ENCODE peak calls at places on chromosomes 13 and 19, in nine cellular contexts. U is kidney, H is dorsolateral prefrontal cortex, A is heart left ventricle, F is spleen, V is AG10803, K is suprapubic skin, D is nephron progenitor cell, X is fibroblast of mammary gland. E is an unnamed sample.

GRCh38 chr13:81686877-81687276 is 1346.0 kb upstream of the SPRY2 start:
- DNase-seq in U (no peak), H (no peak), A (no peak), F (no peak), V (no peak), K (no peak), D (no peak), X (no peak), E (no peak)

GRCh38 chr13:113836917-113837553 is 26.8 kb downstream of the GAS6 start:
- DNase-seq in U (peak), H (no peak), A (peak), F (no peak), V (peak), K (no peak), D (no peak), X (peak), E (no peak)

GRCh38 chr13:31767175-31767900 is 28.0 kb downstream of the RXFP2 start:
- DNase-seq in U (no peak), H (no peak), A (no peak), F (no peak), V (peak), K (no peak), D (no peak), X (peak), E (no peak)

GRCh38 chr13:39273953-39274352 is 235.7 kb downstream of the NHLRC3 start:
- DNase-seq in U (no peak), H (no peak), A (no peak), F (no peak), V (peak), K (no peak), D (no peak), X (no peak), E (no peak)

GRCh38 chr13:69796256-69796655 is 311.4 kb upstream of the ATXN8OS start:
- DNase-seq in U (no peak), H (no peak), A (no peak), F (no peak), V (no peak), K (no peak), D (no peak), X (no peak), E (no peak)

GRCh38 chr13:37640499-37640898 is 41.9 kb upstream of the POSTN start:
- DNase-seq in U (no peak), H (no peak), A (no peak), F (no peak), V (peak), K (no peak), D (peak), X (peak), E (no peak)

GRCh38 chr13:107301724-107302374 is 733.9 kb upstream of the ARGLU1 start:
- DNase-seq in U (no peak), H (no peak), A (no peak), F (no peak), V (no peak), K (no peak), D (no peak), X (peak), E (no peak)

GRCh38 chr13:29771247-29771646 is 79.2 kb downstream of the UBL3 start:
- DNase-seq in U (no peak), H (no peak), A (no peak), F (no peak), V (peak), K (no peak), D (no peak), X (peak), E (no peak)

GRCh38 chr13:94640676-94641075 is 39.0 kb downstream of the GPR180 start:
- DNase-seq in U (no peak), H (no peak), A (no peak), F (no peak), V (peak), K (no peak), D (no peak), X (peak), E (no peak)

GRCh38 chr13:43879323-43880181 is at the start of the genes CCDC122 and LACC1:
- DNase-seq in U (peak), H (peak), A (peak), F (peak), V (peak), K (peak), D (peak), X (peak), E (peak)

GRCh38 chr13:92259523-92259922 is 861.1 kb downstream of the GPC5 start:
- DNase-seq in U (no peak), H (no peak), A (no peak), F (no peak), V (no peak), K (no peak), D (no peak), X (no peak), E (no peak)

GRCh38 chr13:30552567-30552966 is 65.2 kb upstream of the USPL1 start:
- DNase-seq in U (no peak), H (no peak), A (no peak), F (no peak), V (no peak), K (no peak), D (no peak), X (no peak), E (no peak)

GRCh38 chr19:46863818-46864629 is 3.2 kb downstream of the ARHGAP35 start:
- DNase-seq in U (no peak), H (no peak), A (peak), F (no peak), V (peak), K (peak), D (peak), X (peak), E (no peak)

GRCh38 chr13:99980201-99981114 is 1.1 kb upstream of the ZIC2 start:
- DNase-seq in U (peak), H (no peak), A (peak), F (peak), V (peak), K (peak), D (peak), X (peak), E (no peak)

GRCh38 chr19:1416014-1416841 is 8.8 kb downstream of the DAZAP1 start:
- DNase-seq in U (no peak), H (no peak), A (no peak), F (no peak), V (peak), K (no peak), D (no peak), X (peak), E (no peak)

GRCh38 chr13:47903836-47904235 is 97.2 kb downstream of the SUCLA2 start:
- DNase-seq in U (no peak), H (no peak), A (no peak), F (no peak), V (peak), K (no peak), D (no peak), X (peak), E (no peak)

GRCh38 chr19:277581-278165 is 13.5 kb downstream of the PLPP2 start:
- DNase-seq in U (no peak), H (no peak), A (no peak), F (no peak), V (no peak), K (no peak), D (peak), X (peak), E (no peak)

GRCh38 chr13:73210218-73210883 is 151.5 kb downstream of the KLF5 start:
- DNase-seq in U (no peak), H (no peak), A (no peak), F (no peak), V (no peak), K (no peak), D (no peak), X (no peak), E (no peak)

GRCh38 chr19:34430738-34431625 is 2.8 kb downstream of the UBA2 start:
- DNase-seq in U (no peak), H (no peak), A (no peak), F (no peak), V (peak), K (no peak), D (peak), X (peak), E (no peak)

GRCh38 chr19:14081797-14082674 is 3.5 kb downstream of the C19orf67 start:
- DNase-seq in U (peak), H (peak), A (no peak), F (no peak), V (peak), K (no peak), D (no peak), X (peak), E (no peak)

GRCh38 chr19:4896372-4896771 is 6.3 kb downstream of the ARRDC5 start:
- DNase-seq in U (peak), H (no peak), A (no peak), F (no peak), V (peak), K (no peak), D (no peak), X (peak), E (no peak)

GRCh38 chr13:23159205-23159586 is 21.6 kb upstream of the SGCG start:
- DNase-seq in U (no peak), H (peak), A (no peak), F (no peak), V (peak), K (no peak), D (peak), X (peak), E (no peak)

GRCh38 chr19:46745521-46746280 is at the start of gene FKRP:
- DNase-seq in U (peak), H (no peak), A (no peak), F (peak), V (no peak), K (no peak), D (peak), X (no peak), E (no peak)

GRCh38 chr13:67229438-67230242 is 496 bp downstream of the PCDH9 start:
- DNase-seq in U (no peak), H (no peak), A (no peak), F (no peak), V (no peak), K (no peak), D (no peak), X (no peak), E (no peak)

GRCh38 chr19:28563964-28564914 is 648.7 kb downstream of the UQCRFS1 start:
- DNase-seq in U (no peak), H (no peak), A (no peak), F (no peak), V (no peak), K (no peak), D (no peak), X (no peak), E (no peak)

GRCh38 chr19:28558783-28559182 is 654.2 kb downstream of the UQCRFS1 start:
- DNase-seq in U (no peak), H (no peak), A (no peak), F (no peak), V (no peak), K (no peak), D (no peak), X (no peak), E (no peak)

GRCh38 chr19:28555317-28555716 is 657.6 kb downstream of the UQCRFS1 start:
- DNase-seq in U (no peak), H (no peak), A (no peak), F (no peak), V (no peak), K (no peak), D (no peak), X (no peak), E (no peak)

GRCh38 chr19:28556371-28556770 is 656.6 kb downstream of the UQCRFS1 start:
- DNase-seq in U (no peak), H (no peak), A (no peak), F (no peak), V (no peak), K (no peak), D (no peak), X (no peak), E (no peak)

DNA sequence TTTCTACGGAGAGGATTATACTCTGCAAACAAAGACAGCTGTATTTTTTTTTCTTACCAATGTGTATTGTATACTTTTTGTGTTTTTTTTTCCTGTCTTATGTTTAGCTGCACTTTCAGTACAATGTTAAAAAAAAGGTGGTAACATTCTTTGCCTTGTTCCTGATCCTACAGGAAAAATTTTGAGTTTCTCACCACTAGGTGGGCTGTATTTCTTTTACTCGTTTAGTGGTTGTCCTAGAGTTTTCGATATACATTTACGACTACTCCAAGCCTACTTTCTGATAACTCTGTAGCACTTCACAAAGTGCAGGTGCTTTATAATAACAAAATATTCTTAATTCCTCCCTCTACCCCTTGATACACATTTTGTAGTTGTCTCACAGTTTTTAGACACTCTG is 652.2 kb downstream of the UQCRFS1 start:
- DNase-seq in U (no peak), H (no peak), A (no peak), F (no peak), V (no peak), K (no peak), D (no peak), X (no peak), E (no peak)
- TF ChIP-seq CTCF in U (no peak), H (no peak), A (no peak), F (no peak), V (no peak), K (no peak), D (no peak), X (no peak), E (no peak)

DNA sequence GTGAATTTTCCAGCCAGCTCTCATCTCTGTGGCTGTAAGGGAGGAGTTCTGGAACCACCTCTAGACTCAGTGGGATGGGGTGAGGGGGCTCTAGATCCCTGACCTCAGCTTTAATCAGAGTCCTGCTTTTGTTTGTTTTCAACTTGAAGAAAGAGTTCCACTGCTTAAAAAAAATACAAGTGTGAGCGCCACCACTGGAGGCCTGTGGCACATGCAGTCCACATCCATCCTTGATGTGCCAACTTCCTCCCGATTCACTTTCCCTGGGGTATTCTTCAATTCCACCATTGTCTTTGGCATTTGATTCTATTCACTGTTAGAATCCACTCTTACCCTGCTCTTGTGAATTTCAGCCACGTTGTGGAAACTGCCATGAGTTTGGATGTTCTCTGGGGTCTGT is 62.4 kb upstream of the GJB6 start:
- DNase-seq in U (no peak), H (no peak), A (no peak), F (no peak), V (no peak), K (no peak), D (no peak), X (peak), E (no peak)
- TF ChIP-seq CTCF in U (no peak), H (no peak), A (no peak), F (no peak), V (peak), K (no peak), D (no peak), X (peak), E (no peak)

GRCh38 chr13:110238795-110239194 is 68.2 kb downstream of the COL4A1 start:
- DNase-seq in U (no peak), H (no peak), A (no peak), F (no peak), V (peak), K (no peak), D (no peak), X (peak), E (no peak)

GRCh38 chr13:110239280-110240120 is 67.5 kb downstream of the COL4A1 start:
- DNase-seq in U (no peak), H (no peak), A (no peak), F (no peak), V (no peak), K (no peak), D (no peak), X (peak), E (no peak)

GRCh38 chr13:110242615-110243014 is 64.3 kb downstream of the COL4A1 start:
- DNase-seq in U (no peak), H (no peak), A (no peak), F (no peak), V (no peak), K (no peak), D (no peak), X (no peak), E (no peak)

GRCh38 chr13:110240943-110241342 is 66.0 kb downstream of the COL4A1 start:
- DNase-seq in U (no peak), H (no peak), A (no peak), F (no peak), V (no peak), K (no peak), D (no peak), X (no peak), E (no peak)

GRCh38 chr13:110240352-110240751 is 66.6 kb downstream of the COL4A1 start:
- DNase-seq in U (no peak), H (no peak), A (no peak), F (no peak), V (no peak), K (no peak), D (no peak), X (no peak), E (no peak)
- TF ChIP-seq CTCF in U (no peak), H (no peak), A (no peak), F (no peak), V (no peak), K (no peak), D (no peak), X (no peak), E (no peak)

GRCh38 chr13:79468819-79469218 is 12.1 kb upstream of the NDFIP2 start:
- DNase-seq in U (no peak), H (no peak), A (no peak), F (no peak), V (no peak), K (no peak), D (no peak), X (no peak), E (no peak)

GRCh38 chr13:79466852-79467251 is 14.1 kb upstream of the NDFIP2 start:
- DNase-seq in U (no peak), H (no peak), A (no peak), F (no peak), V (no peak), K (no peak), D (no peak), X (no peak), E (no peak)

GRCh38 chr13:79470666-79471065 is 10.3 kb upstream of the NDFIP2 start:
- DNase-seq in U (no peak), H (no peak), A (no peak), F (no peak), V (no peak), K (no peak), D (no peak), X (no peak), E (no peak)

GRCh38 chr13:79468402-79468801 is 12.6 kb upstream of the NDFIP2 start:
- DNase-seq in U (no peak), H (no peak), A (no peak), F (no peak), V (no peak), K (no peak), D (no peak), X (no peak), E (no peak)

DNA sequence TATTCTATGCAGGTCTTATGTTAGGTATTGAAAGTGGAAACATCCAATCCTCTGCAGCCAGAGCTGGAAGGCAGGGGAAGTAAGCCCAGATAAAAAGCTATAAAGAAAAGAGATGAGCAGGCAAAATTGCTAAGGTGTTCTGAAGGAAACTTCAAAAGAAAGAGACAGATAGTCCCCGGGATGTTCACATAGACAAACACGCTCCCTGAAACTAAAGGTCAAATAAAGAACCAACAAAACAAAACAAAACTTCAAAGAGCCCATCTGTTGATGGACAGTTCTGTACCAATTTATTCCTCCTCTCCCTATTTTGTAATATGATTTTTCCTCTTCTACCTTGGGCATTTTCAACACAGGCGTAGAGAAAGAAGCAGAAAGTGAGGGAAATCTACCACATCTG is 11.3 kb upstream of the NDFIP2 start:
- DNase-seq in U (no peak), H (no peak), A (no peak), F (no peak), V (no peak), K (no peak), D (no peak), X (no peak), E (no peak)
- TF ChIP-seq CTCF in U (no peak), H (no peak), A (no peak), F (no peak), V (no peak), K (no peak), D (no peak), X (no peak), E (no peak)

DNA sequence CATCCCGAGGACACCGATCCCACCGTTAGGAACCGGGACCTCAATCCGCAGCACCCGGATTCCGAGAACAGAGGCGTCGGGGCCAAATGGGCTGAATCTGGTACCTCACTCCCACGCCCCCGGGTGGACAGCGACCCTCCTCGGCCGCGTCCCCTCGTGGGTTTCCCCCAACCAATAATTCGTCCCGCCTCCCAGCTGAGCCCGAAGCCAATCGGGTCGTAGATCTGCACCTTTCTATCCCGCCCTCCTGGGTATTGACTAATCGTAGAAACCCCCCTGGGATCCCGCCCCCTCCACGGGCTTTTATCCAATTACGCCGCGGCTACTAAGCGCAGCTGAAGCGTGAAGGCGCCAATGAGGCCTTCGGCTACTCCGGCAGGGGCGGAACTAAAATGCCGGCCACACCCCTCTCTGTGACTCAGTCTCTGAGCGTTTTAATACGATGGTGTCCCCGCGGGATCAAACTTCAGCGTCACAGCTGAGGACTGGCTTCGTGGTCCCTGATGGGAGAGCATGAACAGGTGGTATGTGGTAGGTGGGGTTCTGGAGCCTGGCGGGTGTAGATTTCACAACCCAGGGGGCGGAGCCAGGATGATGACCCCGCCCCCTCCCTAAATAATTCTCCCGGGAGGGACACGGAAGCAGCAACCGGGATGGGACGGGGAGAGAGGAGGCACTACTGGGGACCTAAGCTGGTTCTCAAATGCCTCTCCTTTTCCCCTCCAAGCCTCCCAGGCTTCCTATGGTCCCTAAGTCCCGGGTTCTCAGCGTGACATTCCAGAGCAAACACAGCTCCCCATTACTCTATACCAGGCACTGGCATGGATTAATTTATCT is at the start of the genes CCDC159 and TMEM205:
- DNase-seq in U (peak), H (peak), A (peak), F (peak), V (peak), K (peak), D (peak), X (peak), E (peak)
- TF ChIP-seq CTCF in U (no peak), H (no peak), A (no peak), F (no peak), V (no peak), K (no peak), D (no peak), X (no peak), E (no peak)

GRCh38 chr19:45468803-45469131 is 971 bp downstream of the FOSB start:
- DNase-seq in U (peak), H (no peak), A (no peak), F (no peak), V (no peak), K (no peak), D (no peak), X (peak), E (no peak)
- TF ChIP-seq CTCF in U (no peak), H (no peak), A (no peak), F (no peak), V (no peak), K (no peak), D (no peak), X (no peak), E (no peak)

DNA sequence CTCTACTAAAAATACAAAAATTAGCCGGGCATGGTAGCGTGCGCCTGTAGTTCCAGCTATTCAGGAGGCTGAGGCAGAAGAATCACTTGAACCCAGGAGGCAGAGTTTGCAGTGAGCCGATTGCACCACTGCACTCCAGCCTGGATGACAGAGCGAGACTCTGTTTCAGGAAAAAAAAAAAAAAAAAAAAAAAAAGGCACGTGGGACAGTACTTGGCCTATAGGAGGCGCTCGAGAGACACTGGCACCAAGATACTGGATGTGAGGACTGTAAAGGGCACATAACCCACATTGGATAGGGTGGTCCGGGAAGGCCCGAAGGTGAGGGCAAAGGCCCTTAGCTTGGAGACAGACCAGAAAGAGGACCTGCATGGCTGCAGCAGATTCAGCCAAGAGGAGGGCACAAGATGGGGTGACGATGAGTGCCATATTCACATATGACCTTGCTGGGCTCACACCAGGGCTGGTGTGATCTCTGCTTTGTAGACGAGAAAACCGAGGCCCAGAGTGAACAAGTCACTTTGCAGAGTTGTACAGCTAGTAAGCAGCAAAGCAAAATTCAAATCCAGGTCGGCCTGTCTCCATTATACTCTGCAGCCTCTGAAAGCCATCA is 89.4 kb downstream of the DPF1 start:
- DNase-seq in U (no peak), H (no peak), A (no peak), F (no peak), V (peak), K (no peak), D (peak), X (peak), E (no peak)
- TF ChIP-seq CTCF in U (peak), H (peak), A (peak), F (no peak), V (peak), K (peak), D (peak), X (peak), E (no peak)